ENCODE peak calls at places on chromosomes 1 and 21, in five cellular contexts. I is kidney epithelial cell, X is fibroblast of the aortic adventitia, Q is A549, W is psoas muscle. J is an unnamed sample.

GRCh38 chr1:101261629-101262028 is 24.8 kb downstream of the S1PR1 start:
- DNase-seq in I (no peak), X (no peak), Q (no peak), W (no peak), J (no peak)

GRCh38 chr1:87404306-87404705 is 75.6 kb downstream of the LMO4 start:
- DNase-seq in I (no peak), X (no peak), Q (no peak), W (no peak), J (no peak)

GRCh38 chr1:24720152-24720551 is 25.1 kb upstream of the CLIC4 start:
- DNase-seq in I (no peak), X (peak), Q (no peak), W (peak), J (peak)

GRCh38 chr1:2043886-2044285 is 6.3 kb upstream of the PRKCZ start:
- DNase-seq in I (no peak), X (no peak), Q (no peak), W (no peak), J (no peak)

GRCh38 chr21:31566061-31566460 is 93.4 kb upstream of the SOD1 start:
- DNase-seq in I (no peak), X (no peak), Q (no peak), W (no peak), J (no peak)

GRCh38 chr21:39867198-39867650 is at the start of gene PCP4:
- DNase-seq in I (no peak), X (no peak), Q (peak), W (peak), J (peak)

GRCh38 chr21:45299864-45300785 is 12.4 kb upstream of the POFUT2 start:
- DNase-seq in I (no peak), X (no peak), Q (no peak), W (no peak), J (peak)

GRCh38 chr1:64856564-64856963 is 109.8 kb downstream of the JAK1 start:
- DNase-seq in I (no peak), X (peak), Q (no peak), W (peak), J (no peak)

GRCh38 chr1:54287821-54288220 is 87.9 kb downstream of the MRPL37 start:
- DNase-seq in I (no peak), X (no peak), Q (no peak), W (no peak), J (no peak)

GRCh38 chr1:82790556-82790955 is 989.8 kb downstream of the ADGRL2 start:
- DNase-seq in I (no peak), X (no peak), Q (no peak), W (no peak), J (no peak)

GRCh38 chr1:5564578-5565257 is 427.5 kb downstream of the NPHP4 start:
- DNase-seq in I (no peak), X (no peak), Q (no peak), W (no peak), J (no peak)

GRCh38 chr21:37380349-37381323 is 14.1 kb downstream of the DYRK1A start:
- DNase-seq in I (no peak), X (no peak), Q (no peak), W (no peak), J (no peak)

GRCh38 chr1:210448293-210448892 is 119.7 kb downstream of the HHAT start:
- DNase-seq in I (no peak), X (peak), Q (peak), W (no peak), J (peak)

GRCh38 chr1:85611856-85612255 is 31.3 kb downstream of the CCN1 start:
- DNase-seq in I (peak), X (peak), Q (peak), W (peak), J (peak)

GRCh38 chr1:184974086-184974836 is at the start of gene NIBAN1:
- DNase-seq in I (peak), X (peak), Q (peak), W (peak), J (peak)

GRCh38 chr1:234486858-234487830 is 8.2 kb upstream of the TARBP1 start:
- DNase-seq in I (no peak), X (peak), Q (peak), W (no peak), J (peak)

GRCh38 chr1:78297828-78298227 is 192.9 kb upstream of the PTGFR start:
- DNase-seq in I (no peak), X (no peak), Q (no peak), W (no peak), J (peak)

GRCh38 chr1:99850458-99850974 is 355 bp downstream of the AGL start:
- DNase-seq in I (no peak), X (peak), Q (no peak), W (no peak), J (peak)

GRCh38 chr1:181714428-181714827 is 231.1 kb downstream of the CACNA1E start:
- DNase-seq in I (no peak), X (no peak), Q (no peak), W (no peak), J (peak)

DNA sequence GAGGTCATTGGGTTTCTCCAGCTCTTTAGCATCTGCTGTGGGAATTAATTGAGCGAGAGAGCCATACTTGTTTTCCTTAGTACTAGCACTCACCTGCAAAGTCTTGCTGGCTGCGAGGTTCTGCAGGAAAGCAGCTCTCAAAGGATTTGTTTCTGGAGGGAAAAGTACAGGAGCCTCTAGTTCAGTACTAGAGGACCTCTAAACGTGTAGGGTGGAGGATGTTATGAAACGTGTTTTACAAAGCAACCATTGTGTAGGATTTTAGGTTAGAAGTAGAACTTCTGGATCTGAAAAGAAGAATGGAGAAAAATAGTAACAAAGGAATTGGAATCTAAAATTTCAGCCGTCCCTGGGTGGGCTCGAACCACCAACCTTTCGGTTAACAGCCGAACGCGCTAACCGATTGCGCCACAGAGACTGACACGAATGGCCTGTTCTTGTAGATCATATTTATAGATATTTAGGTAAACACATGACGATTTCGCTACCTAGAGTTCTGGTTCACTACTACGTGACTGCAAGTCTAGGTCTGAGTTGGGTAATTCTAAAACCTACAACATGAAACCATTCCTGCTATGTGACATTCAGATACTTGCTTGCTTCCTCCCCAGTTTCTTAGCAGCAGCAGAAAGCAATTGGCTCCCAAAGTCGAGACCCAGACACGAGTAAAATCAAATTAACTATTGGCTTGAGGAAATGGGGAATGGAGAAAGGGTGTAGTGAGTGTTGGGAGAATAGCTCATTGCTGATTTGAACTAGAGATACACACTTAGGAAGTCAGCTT is 60.2 kb upstream of the CFAP126 start:
- DNase-seq in I (no peak), X (peak), Q (peak), W (no peak), J (peak)
- H3K4me3 ChIP-seq in I (no peak), X (peak), Q (peak), W (no peak), J (peak)

GRCh38 chr1:37808369-37809319 is 636 bp upstream of the YRDC start:
- DNase-seq in I (no peak), X (peak), Q (peak), W (peak), J (peak)
- TF ChIP-seq CTCF in I (no peak), X (no peak), Q (no peak), W (no peak), J (no peak)

DNA sequence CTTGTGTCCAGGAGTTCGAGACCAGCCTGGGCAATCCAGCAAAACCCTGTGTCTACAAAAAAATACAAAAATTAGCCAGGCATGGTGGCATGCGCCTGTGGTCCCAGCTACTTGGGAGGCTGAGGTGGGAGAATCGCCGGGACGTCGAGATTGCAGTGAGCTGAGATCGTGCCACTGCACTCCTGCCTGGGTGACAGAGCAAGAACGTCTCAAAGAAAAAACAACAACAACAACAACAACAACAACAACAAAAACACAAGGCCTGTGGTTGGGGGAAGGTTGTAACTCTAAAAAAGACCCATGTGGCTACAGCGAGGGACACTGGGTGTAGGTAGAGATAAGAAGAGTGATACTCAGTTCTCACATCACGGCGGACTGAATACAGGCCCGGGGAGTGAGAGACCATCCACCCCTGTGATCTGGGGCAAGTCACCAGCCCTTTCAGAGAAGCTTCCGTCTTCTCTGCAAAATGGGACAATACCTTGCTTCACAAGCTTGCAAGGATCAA is 848 bp upstream of the CDC42 start:
- DNase-seq in I (no peak), X (no peak), Q (no peak), W (no peak), J (no peak)
- H3K4me3 ChIP-seq in I (no peak), X (no peak), Q (peak), W (peak), J (no peak)

DNA sequence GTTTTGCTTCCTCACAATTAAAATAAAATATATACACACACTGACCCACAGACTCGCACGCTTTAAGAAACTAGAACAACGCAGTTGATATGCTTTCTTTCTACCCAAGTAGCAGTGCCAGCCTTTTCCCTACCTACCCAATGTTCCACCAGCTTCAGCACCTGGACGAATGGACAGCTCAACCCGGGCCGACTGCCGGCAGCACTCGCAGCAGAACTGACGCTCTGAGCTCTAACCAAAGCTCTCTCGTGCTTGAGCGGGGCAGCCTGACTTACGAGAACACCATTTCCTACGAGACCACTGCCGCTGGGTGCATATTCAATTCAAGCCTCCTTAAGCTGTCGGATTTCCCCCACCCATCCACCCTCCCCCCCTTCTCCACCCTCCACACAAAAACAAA is 127.4 kb upstream of the DPYD start:
- DNase-seq in I (no peak), X (peak), Q (peak), W (peak), J (peak)
- TF ChIP-seq CTCF in I (peak), X (peak), Q (no peak), W (no peak), J (no peak)

DNA sequence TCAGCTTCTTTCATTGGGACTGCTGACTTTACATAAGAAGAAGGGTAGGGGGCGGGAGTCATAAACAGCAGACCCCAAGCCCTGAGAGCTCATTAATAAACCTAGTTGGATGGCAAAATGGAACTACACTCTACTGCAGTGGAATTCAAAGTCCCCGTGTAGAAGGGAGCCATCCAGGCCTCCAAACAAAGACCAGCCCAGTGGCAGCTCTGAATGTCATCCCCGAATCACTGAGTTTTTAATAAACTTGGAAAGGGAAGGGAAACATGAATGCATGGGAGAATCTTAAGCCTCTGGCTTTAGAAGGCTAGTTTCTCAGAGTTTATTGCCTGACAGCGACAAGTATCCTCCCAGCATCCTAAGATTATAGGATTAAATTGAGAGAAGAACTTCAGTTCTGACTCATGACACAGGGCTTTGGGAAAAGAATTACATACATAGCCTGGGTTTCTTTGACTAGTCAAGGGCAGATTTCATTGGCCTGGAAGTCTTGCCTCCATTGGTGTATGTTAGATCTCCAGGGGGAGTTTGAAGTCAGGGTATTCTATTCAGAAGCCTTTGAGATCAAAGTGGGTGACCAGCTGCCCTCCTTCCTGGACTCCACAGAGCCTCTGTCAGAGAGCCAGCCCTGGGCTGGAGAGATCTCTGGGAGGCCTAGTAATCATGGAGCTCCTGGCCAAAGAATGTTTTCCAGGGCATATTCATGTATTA is 3.8 kb downstream of the ATF3 start:
- DNase-seq in I (no peak), X (no peak), Q (no peak), W (no peak), J (no peak)
- H3K4me3 ChIP-seq in I (no peak), X (no peak), Q (no peak), W (no peak), J (no peak)

GRCh38 chr21:15999741-16000140 is 270.0 kb downstream of the USP25 start:
- DNase-seq in I (no peak), X (no peak), Q (no peak), W (no peak), J (no peak)
- TF ChIP-seq CTCF in I (no peak), X (no peak), Q (no peak), W (no peak), J (no peak)

DNA sequence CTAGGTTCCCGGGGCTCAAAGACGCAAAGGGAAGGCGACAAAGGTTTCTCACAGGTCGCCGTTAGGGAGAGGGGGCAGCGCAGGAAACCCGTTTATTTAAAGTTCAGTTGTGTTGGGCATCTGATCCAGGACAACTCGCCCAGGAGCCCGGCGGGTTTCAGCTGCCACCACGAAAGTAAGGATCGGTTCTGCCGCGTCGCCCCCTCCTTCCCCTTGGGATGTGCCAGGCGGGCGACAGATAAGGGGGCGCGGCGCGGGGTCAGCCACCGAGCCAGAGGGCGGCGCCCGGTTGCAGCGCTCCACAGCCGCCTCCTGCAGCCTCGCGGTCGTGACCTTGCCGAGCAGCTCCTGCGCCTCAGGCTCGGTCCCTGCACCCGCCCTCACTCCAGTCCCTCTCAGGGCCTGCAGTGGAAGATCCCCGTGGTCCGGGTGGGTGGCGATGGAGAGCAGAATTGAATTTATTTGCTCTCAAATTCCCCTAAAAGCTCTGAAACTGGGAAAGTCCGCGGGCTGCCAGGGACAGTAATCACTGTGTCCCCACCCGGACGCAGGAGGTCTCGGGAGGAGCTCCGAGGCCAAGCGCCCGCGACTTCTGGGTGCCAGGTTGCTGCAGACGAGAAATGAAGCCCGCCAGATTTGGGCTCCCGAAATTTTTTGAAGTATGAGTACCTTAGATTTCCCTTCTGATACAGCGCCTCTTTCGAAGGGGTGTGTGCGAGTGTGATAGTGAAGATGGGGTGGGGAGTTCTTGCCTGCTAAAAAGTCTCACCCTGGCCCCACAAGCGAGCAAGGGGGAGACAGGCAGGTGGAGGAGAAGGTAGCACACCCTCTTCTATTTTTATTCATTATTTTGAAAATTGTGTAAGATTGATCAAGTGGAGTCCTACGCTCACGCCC is 28.4 kb upstream of the NFIA start:
- DNase-seq in I (no peak), X (peak), Q (no peak), W (peak), J (no peak)
- H3K4me3 ChIP-seq in I (no peak), X (peak), Q (peak), W (peak), J (no peak)